ENCODE peak calls at places on chromosomes 7 and 10, in six cellular contexts. One of them, this sample, is unnamed.
A peak's percentile ranks its signal among the peaks of the same experiment; 100 is the strongest.

GRCh38 chr10:98295907-98296306 is 27.9 kb upstream of the LOXL4 start:
- DNase-seq in activated CD4-positive, alpha-beta T cell treated with anti-CD3 and anti-CD28 coated beads, Interleukin-2, amount 50 U/mL, for 48 hours: no peak
- DNase-seq in astrocyte: peak; percentile 57
- DNase-seq in GM04504: no peak
- DNase-seq in GM04503: no peak
- DNase-seq in GM23248: peak; percentile 80
- DNase-seq in this sample: no peak

GRCh38 chr7:70135656-70136055 is 537.4 kb downstream of the AUTS2 start:
- DNase-seq in activated CD4-positive, alpha-beta T cell treated with anti-CD3 and anti-CD28 coated beads, Interleukin-2, amount 50 U/mL, for 48 hours: no peak
- DNase-seq in astrocyte: no peak
- DNase-seq in GM04504: no peak
- DNase-seq in GM04503: no peak
- DNase-seq in GM23248: no peak
- DNase-seq in this sample: no peak

GRCh38 chr7:2199956-2200583 is 32.7 kb downstream of the MAD1L1 start:
- DNase-seq in activated CD4-positive, alpha-beta T cell treated with anti-CD3 and anti-CD28 coated beads, Interleukin-2, amount 50 U/mL, for 48 hours: no peak
- DNase-seq in astrocyte: no peak
- DNase-seq in GM04504: no peak
- DNase-seq in GM04503: no peak
- DNase-seq in GM23248: no peak
- DNase-seq in this sample: no peak

GRCh38 chr10:61125560-61126250 is 181.7 kb upstream of the RHOBTB1 start:
- DNase-seq in activated CD4-positive, alpha-beta T cell treated with anti-CD3 and anti-CD28 coated beads, Interleukin-2, amount 50 U/mL, for 48 hours: no peak
- DNase-seq in astrocyte: no peak
- DNase-seq in GM04504: no peak
- DNase-seq in GM04503: no peak
- DNase-seq in GM23248: no peak
- DNase-seq in this sample: no peak

GRCh38 chr10:37269554-37270256 is 144.3 kb downstream of the ANKRD30A start:
- DNase-seq in activated CD4-positive, alpha-beta T cell treated with anti-CD3 and anti-CD28 coated beads, Interleukin-2, amount 50 U/mL, for 48 hours: no peak
- DNase-seq in astrocyte: no peak
- DNase-seq in GM04504: no peak
- DNase-seq in GM04503: no peak
- DNase-seq in GM23248: no peak
- DNase-seq in this sample: no peak

GRCh38 chr7:107321611-107322010 is 148.2 kb upstream of the GPR22 start:
- DNase-seq in activated CD4-positive, alpha-beta T cell treated with anti-CD3 and anti-CD28 coated beads, Interleukin-2, amount 50 U/mL, for 48 hours: no peak
- DNase-seq in astrocyte: no peak
- DNase-seq in GM04504: no peak
- DNase-seq in GM04503: no peak
- DNase-seq in GM23248: no peak
- DNase-seq in this sample: no peak

GRCh38 chr7:102283477-102284189 is 3.0 kb upstream of the SH2B2 start:
- DNase-seq in activated CD4-positive, alpha-beta T cell treated with anti-CD3 and anti-CD28 coated beads, Interleukin-2, amount 50 U/mL, for 48 hours: no peak
- DNase-seq in astrocyte: no peak
- DNase-seq in GM04504: no peak
- DNase-seq in GM04503: no peak
- DNase-seq in GM23248: no peak
- DNase-seq in this sample: no peak

GRCh38 chr7:148575640-148576411 is 14.7 kb upstream of the C7orf33 start:
- DNase-seq in activated CD4-positive, alpha-beta T cell treated with anti-CD3 and anti-CD28 coated beads, Interleukin-2, amount 50 U/mL, for 48 hours: peak; percentile 83
- DNase-seq in astrocyte: peak; percentile 15
- DNase-seq in GM04504: peak; percentile 24
- DNase-seq in GM04503: peak; percentile 11
- DNase-seq in GM23248: peak; percentile 81
- DNase-seq in this sample: peak; percentile 35

GRCh38 chr7:129923709-129924108 is 29.1 kb downstream of the UBE2H start:
- DNase-seq in activated CD4-positive, alpha-beta T cell treated with anti-CD3 and anti-CD28 coated beads, Interleukin-2, amount 50 U/mL, for 48 hours: no peak
- DNase-seq in astrocyte: peak; percentile 92
- DNase-seq in GM04504: peak; percentile 69
- DNase-seq in GM04503: peak; percentile 75
- DNase-seq in GM23248: peak; percentile 94
- DNase-seq in this sample: peak; percentile 83

GRCh38 chr10:116849271-116850057 is at the start of gene ENO4:
- DNase-seq in activated CD4-positive, alpha-beta T cell treated with anti-CD3 and anti-CD28 coated beads, Interleukin-2, amount 50 U/mL, for 48 hours: peak; percentile 13
- DNase-seq in astrocyte: peak; percentile 76
- DNase-seq in GM04504: peak; percentile 45
- DNase-seq in GM04503: peak; percentile 23
- DNase-seq in GM23248: peak; percentile 90
- DNase-seq in this sample: peak; percentile 14

GRCh38 chr7:24498439-24498838 is 74.8 kb upstream of the PALS2 start:
- DNase-seq in activated CD4-positive, alpha-beta T cell treated with anti-CD3 and anti-CD28 coated beads, Interleukin-2, amount 50 U/mL, for 48 hours: no peak
- DNase-seq in astrocyte: no peak
- DNase-seq in GM04504: no peak
- DNase-seq in GM04503: no peak
- DNase-seq in GM23248: no peak
- DNase-seq in this sample: no peak

GRCh38 chr10:94194256-94194655 is 168.5 kb downstream of the NOC3L start:
- DNase-seq in activated CD4-positive, alpha-beta T cell treated with anti-CD3 and anti-CD28 coated beads, Interleukin-2, amount 50 U/mL, for 48 hours: no peak
- DNase-seq in astrocyte: peak; percentile 76
- DNase-seq in GM04504: peak; percentile 25
- DNase-seq in GM04503: no peak
- DNase-seq in GM23248: peak; percentile 80
- DNase-seq in this sample: peak; percentile 84

GRCh38 chr7:17038783-17039170 is 157.0 kb upstream of the AGR3 start:
- DNase-seq in activated CD4-positive, alpha-beta T cell treated with anti-CD3 and anti-CD28 coated beads, Interleukin-2, amount 50 U/mL, for 48 hours: no peak
- DNase-seq in astrocyte: no peak
- DNase-seq in GM04504: no peak
- DNase-seq in GM04503: no peak
- DNase-seq in GM23248: no peak
- DNase-seq in this sample: no peak

This sample was measured in NCI-H226.